ENCODE peak calls at places on chromosomes 3 and 15, in six cellular contexts. One of them, this sample, is unnamed. For H3K4me1, the result is how much of the 10 kb centered on the place peaks cover.

GRCh38 chr3:94512876-94513275 is 450.0 kb downstream of the NSUN3 start:
- DNase-seq in IMR-90: no peak
- DNase-seq in hepatocyte: no peak
- DNase-seq in cardiac muscle cell: no peak
- DNase-seq in pancreas: no peak
- DNase-seq in GM23338: no peak
- DNase-seq in this sample: no peak

GRCh38 chr3:111610612-111611054 is 15.5 kb upstream of the ZBED2 start:
- DNase-seq in IMR-90: no peak
- DNase-seq in hepatocyte: no peak
- DNase-seq in cardiac muscle cell: no peak
- DNase-seq in pancreas: no peak
- DNase-seq in GM23338: no peak
- DNase-seq in this sample: no peak

GRCh38 chr3:43105224-43105596 is 669 bp downstream of the POMGNT2 start:
- DNase-seq in IMR-90: no peak
- DNase-seq in hepatocyte: no peak
- DNase-seq in cardiac muscle cell: no peak
- DNase-seq in pancreas: peak
- DNase-seq in GM23338: peak
- DNase-seq in this sample: no peak

GRCh38 chr15:51191072-51191665 is 96.5 kb upstream of the TNFAIP8L3 start:
- DNase-seq in IMR-90: no peak
- DNase-seq in hepatocyte: no peak
- DNase-seq in cardiac muscle cell: no peak
- DNase-seq in pancreas: no peak
- DNase-seq in GM23338: no peak
- DNase-seq in this sample: no peak

GRCh38 chr3:43346990-43347749 is 60.8 kb downstream of the SNRK start:
- DNase-seq in IMR-90: peak
- DNase-seq in hepatocyte: no peak
- DNase-seq in cardiac muscle cell: no peak
- DNase-seq in pancreas: no peak
- DNase-seq in GM23338: no peak
- DNase-seq in this sample: no peak

GRCh38 chr3:126259411-126260391 is 79.3 kb upstream of the ALDH1L1 start:
- DNase-seq in IMR-90: peak
- DNase-seq in hepatocyte: peak
- DNase-seq in cardiac muscle cell: peak
- DNase-seq in pancreas: peak
- DNase-seq in GM23338: peak
- DNase-seq in this sample: no peak

GRCh38 chr3:159872374-159873109 is 116.1 kb upstream of the IL12A start:
- DNase-seq in IMR-90: peak
- DNase-seq in hepatocyte: no peak
- DNase-seq in cardiac muscle cell: peak
- DNase-seq in pancreas: no peak
- DNase-seq in GM23338: peak
- DNase-seq in this sample: no peak

GRCh38 chr3:22887664-22888291 is 315.3 kb upstream of the UBE2E2 start:
- DNase-seq in IMR-90: peak
- DNase-seq in hepatocyte: peak
- DNase-seq in cardiac muscle cell: peak
- DNase-seq in pancreas: no peak
- DNase-seq in GM23338: peak
- DNase-seq in this sample: peak

GRCh38 chr3:160486459-160486869 is 36.9 kb upstream of the TRIM59 start:
- DNase-seq in IMR-90: peak
- DNase-seq in hepatocyte: peak
- DNase-seq in cardiac muscle cell: peak
- DNase-seq in pancreas: no peak
- DNase-seq in GM23338: peak
- DNase-seq in this sample: no peak

GRCh38 chr15:46735115-46735514 is 982.2 kb upstream of the SEMA6D start:
- DNase-seq in IMR-90: no peak
- DNase-seq in hepatocyte: no peak
- DNase-seq in cardiac muscle cell: no peak
- DNase-seq in pancreas: no peak
- DNase-seq in GM23338: no peak
- DNase-seq in this sample: no peak

GRCh38 chr3:40086890-40087884 is 222.3 kb upstream of the EIF1B start:
- DNase-seq in IMR-90: no peak
- DNase-seq in hepatocyte: peak
- DNase-seq in cardiac muscle cell: peak
- DNase-seq in pancreas: no peak
- DNase-seq in GM23338: no peak
- DNase-seq in this sample: no peak

GRCh38 chr15:35078221-35078915 is 6.7 kb downstream of the NANOGP8 start:
- DNase-seq in IMR-90: peak
- DNase-seq in hepatocyte: peak
- DNase-seq in cardiac muscle cell: peak
- DNase-seq in pancreas: no peak
- DNase-seq in GM23338: peak
- DNase-seq in this sample: peak

GRCh38 chr3:128572644-128573105 is 77.9 kb downstream of the RPN1 start:
- DNase-seq in IMR-90: no peak
- DNase-seq in hepatocyte: peak
- DNase-seq in cardiac muscle cell: no peak
- DNase-seq in pancreas: no peak
- DNase-seq in GM23338: peak
- DNase-seq in this sample: no peak

GRCh38 chr15:73945109-73945508 is 18.8 kb downstream of the LOXL1 start:
- DNase-seq in IMR-90: no peak
- DNase-seq in hepatocyte: no peak
- DNase-seq in cardiac muscle cell: no peak
- DNase-seq in pancreas: no peak
- DNase-seq in GM23338: no peak
- DNase-seq in this sample: no peak

GRCh38 chr15:23447107-23447500 is at the start of gene GOLGA6L2:
- DNase-seq in IMR-90: no peak
- DNase-seq in hepatocyte: no peak
- DNase-seq in cardiac muscle cell: no peak
- DNase-seq in pancreas: no peak
- DNase-seq in GM23338: peak
- DNase-seq in this sample: no peak

DNA sequence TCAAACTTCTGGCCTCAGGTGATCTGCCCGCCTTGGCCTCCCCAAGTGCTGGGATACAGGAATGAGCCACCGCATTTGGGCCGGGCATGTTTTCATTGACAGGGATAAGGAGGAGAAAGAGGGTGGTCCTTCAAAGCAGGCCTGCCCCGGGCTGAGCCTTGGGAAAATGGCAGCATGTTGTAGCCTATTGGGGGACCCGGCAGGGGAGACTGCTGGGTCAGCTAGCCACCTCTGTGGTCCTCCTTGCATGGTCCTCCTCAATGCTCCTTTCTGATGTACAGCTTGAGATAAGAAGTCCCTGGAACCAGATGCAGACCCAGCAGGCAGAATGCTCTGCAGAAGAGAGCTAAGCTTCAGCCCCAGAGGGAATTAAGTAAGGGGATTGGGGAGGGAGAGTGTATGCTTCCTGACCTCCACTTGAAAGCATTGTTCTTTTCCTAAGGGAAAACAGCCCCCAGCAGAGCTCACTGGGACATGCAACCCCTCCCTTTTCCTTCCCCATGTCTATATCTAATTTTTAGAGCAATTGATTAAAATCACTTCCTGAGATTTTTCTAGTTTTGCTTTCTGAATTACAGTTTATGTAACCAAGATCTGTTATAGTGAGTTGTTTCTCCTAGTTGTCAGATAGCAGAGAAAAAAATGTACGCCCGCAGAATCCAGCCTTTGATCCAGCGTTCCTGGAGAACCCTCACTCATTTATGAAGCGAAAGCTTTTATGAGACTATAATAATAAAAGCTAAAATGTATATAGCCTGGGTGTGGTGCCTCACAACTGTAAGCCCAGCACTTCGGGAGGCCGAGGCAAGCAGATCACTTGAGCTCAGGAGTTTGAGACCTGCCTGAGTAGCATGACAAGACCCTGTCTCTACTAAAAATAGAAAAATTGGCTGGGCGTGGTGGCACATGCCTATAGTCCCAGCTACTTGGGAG is 48.7 kb upstream of the VILL start:
- DNase-seq in IMR-90: no peak
- DNase-seq in hepatocyte: no peak
- DNase-seq in cardiac muscle cell: no peak
- DNase-seq in pancreas: no peak
- DNase-seq in GM23338: no peak
- DNase-seq in this sample: no peak
- H3K4me1 ChIP-seq in IMR-90: under half
- H3K4me1 ChIP-seq in hepatocyte: half or more
- H3K4me1 ChIP-seq in cardiac muscle cell: under half
- H3K4me1 ChIP-seq in pancreas: under half
- H3K4me1 ChIP-seq in GM23338: under half
- H3K4me1 ChIP-seq in this sample: under half

DNA sequence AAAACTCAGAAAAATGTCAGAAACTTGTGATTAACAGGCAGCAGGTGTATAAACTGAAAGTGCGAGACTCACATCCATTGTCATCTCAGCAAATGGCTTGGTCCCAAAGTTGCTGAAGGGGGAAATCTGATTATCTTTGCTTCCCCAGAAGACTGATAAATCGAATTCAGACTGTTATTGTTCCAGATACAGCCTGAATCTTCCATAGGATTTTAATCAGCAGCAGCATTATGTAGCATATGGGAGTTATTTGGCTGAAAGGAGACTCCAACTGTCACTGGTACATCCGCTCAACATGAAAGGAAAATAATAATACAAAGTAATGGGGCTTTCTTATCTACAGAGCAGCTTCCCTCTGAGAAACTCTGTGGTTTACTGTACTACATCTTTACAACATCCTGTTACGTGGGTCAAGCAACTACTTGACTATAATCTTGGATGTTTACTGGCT is 550.4 kb upstream of the CCDC54 start:
- DNase-seq in IMR-90: no peak
- DNase-seq in hepatocyte: no peak
- DNase-seq in cardiac muscle cell: peak
- DNase-seq in pancreas: no peak
- DNase-seq in GM23338: no peak
- DNase-seq in this sample: no peak
- H3K4me3 ChIP-seq in IMR-90: no peak
- H3K4me3 ChIP-seq in hepatocyte: no peak
- H3K4me3 ChIP-seq in cardiac muscle cell: no peak
- H3K4me3 ChIP-seq in pancreas: no peak
- H3K4me3 ChIP-seq in GM23338: no peak
- H3K4me3 ChIP-seq in this sample: no peak

GRCh38 chr3:149738891-149739290 is 13.4 kb downstream of the COMMD2 start:
- DNase-seq in IMR-90: no peak
- DNase-seq in hepatocyte: no peak
- DNase-seq in cardiac muscle cell: no peak
- DNase-seq in pancreas: no peak
- DNase-seq in GM23338: no peak
- DNase-seq in this sample: no peak

GRCh38 chr3:149744151-149744550 is 8.1 kb downstream of the COMMD2 start:
- DNase-seq in IMR-90: no peak
- DNase-seq in hepatocyte: no peak
- DNase-seq in cardiac muscle cell: no peak
- DNase-seq in pancreas: no peak
- DNase-seq in GM23338: no peak
- DNase-seq in this sample: no peak

GRCh38 chr3:149739396-149739795 is 12.9 kb downstream of the COMMD2 start:
- DNase-seq in IMR-90: no peak
- DNase-seq in hepatocyte: no peak
- DNase-seq in cardiac muscle cell: no peak
- DNase-seq in pancreas: no peak
- DNase-seq in GM23338: no peak
- DNase-seq in this sample: no peak

DNA sequence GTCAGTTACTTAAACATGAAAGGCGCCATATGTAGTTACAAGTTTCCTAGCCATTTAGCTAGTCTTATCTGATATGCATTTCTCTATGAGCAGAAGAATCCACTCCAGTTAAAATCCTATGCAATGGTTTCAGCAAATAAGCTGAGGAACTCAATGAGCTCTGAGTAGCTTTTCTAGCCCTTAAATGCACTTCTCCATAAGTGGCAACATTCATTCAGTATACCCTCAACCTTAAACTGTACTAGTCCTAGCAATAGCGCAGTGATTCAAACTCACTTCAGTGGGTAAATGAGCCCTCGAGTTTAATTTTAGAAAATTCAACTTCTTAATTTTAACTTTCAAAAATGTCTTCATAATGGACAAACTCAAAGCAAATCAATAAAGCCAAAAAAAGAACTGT is 7.7 kb downstream of the COMMD2 start:
- DNase-seq in IMR-90: no peak
- DNase-seq in hepatocyte: no peak
- DNase-seq in cardiac muscle cell: no peak
- DNase-seq in pancreas: no peak
- DNase-seq in GM23338: no peak
- DNase-seq in this sample: no peak
- H3K27ac ChIP-seq in IMR-90: no peak
- H3K27ac ChIP-seq in hepatocyte: no peak
- H3K27ac ChIP-seq in cardiac muscle cell: no peak
- H3K27ac ChIP-seq in pancreas: no peak
- H3K27ac ChIP-seq in GM23338: no peak
- H3K27ac ChIP-seq in this sample: no peak

GRCh38 chr3:10194328-10195071 is 29.8 kb downstream of the IRAK2 start:
- DNase-seq in IMR-90: no peak
- DNase-seq in hepatocyte: no peak
- DNase-seq in cardiac muscle cell: no peak
- DNase-seq in pancreas: no peak
- DNase-seq in GM23338: no peak
- DNase-seq in this sample: no peak

GRCh38 chr3:10195692-10196091 is 31.0 kb downstream of the IRAK2 start:
- DNase-seq in IMR-90: no peak
- DNase-seq in hepatocyte: no peak
- DNase-seq in cardiac muscle cell: no peak
- DNase-seq in pancreas: no peak
- DNase-seq in GM23338: no peak
- DNase-seq in this sample: no peak

GRCh38 chr3:10198761-10199688 is 34.3 kb downstream of the IRAK2 start:
- DNase-seq in IMR-90: peak
- DNase-seq in hepatocyte: peak
- DNase-seq in cardiac muscle cell: peak
- DNase-seq in pancreas: no peak
- DNase-seq in GM23338: no peak
- DNase-seq in this sample: no peak

GRCh38 chr3:10198226-10198625 is 33.5 kb downstream of the IRAK2 start:
- DNase-seq in IMR-90: no peak
- DNase-seq in hepatocyte: no peak
- DNase-seq in cardiac muscle cell: no peak
- DNase-seq in pancreas: no peak
- DNase-seq in GM23338: no peak
- DNase-seq in this sample: no peak

DNA sequence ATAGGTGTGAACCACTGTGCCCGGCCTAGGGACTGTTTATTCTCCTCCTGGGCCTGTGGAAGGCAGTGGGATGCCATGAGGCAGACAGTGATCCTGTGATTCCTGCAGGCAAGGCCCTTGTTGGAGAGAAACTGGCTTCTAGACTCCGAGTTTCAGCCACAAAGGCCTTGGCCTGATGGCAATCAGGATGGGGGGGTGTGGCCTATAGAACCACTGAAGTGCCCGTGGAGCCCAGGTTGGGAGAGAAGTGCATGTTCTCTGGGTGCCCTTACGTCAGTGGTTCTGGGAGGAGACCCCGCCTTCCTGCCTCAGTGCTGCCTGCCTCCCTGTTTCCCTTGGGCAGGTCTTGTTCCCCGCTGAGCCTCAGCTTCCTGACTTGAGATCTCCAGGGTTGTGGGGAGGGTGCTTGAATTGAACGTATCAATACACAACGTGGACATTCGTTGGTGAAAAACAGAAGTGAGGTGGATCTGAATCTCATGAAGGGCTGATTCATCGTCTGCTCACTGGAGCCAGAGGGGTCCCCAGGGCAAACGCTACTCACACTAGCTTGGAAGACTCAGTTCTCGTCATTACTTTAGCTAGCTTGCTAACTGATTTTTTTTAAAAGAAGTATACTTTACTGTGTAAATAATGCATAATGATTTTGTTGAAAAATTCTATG is 31.8 kb downstream of the IRAK2 start:
- DNase-seq in IMR-90: peak
- DNase-seq in hepatocyte: no peak
- DNase-seq in cardiac muscle cell: peak
- DNase-seq in pancreas: no peak
- DNase-seq in GM23338: no peak
- DNase-seq in this sample: no peak
- H3K4me1 ChIP-seq in IMR-90: under half
- H3K4me1 ChIP-seq in hepatocyte: under half
- H3K4me1 ChIP-seq in cardiac muscle cell: under half
- H3K4me1 ChIP-seq in pancreas: under half
- H3K4me1 ChIP-seq in GM23338: under half
- H3K4me1 ChIP-seq in this sample: under half